ENCODE peak calls at places on chromosomes 3 and 15, in nine cellular contexts. Y is substantia nigra, D is foreskin fibroblast, H is NCI-H446, N is DMS79 treated with DMSO at 0.1 percent for 48 hours, C is NCI-H1092 treated with DMSO at 0.1 percent for 48 hours, J is bronchial epithelial cell, R is RWPE1, T is fibroblast of mammary gland. Q is an unnamed sample.

GRCh38 chr3:31960793-31961431 is 20.1 kb downstream of the OSBPL10 start:
- DNase-seq in N (peak), H (no peak), C (no peak), D (peak), R (peak), Y (no peak), J (peak), T (peak), Q (peak)

GRCh38 chr3:177554900-177555759 is 357.8 kb upstream of the TBL1XR1 start:
- DNase-seq in N (no peak), J (peak), H (no peak), Y (no peak), T (peak), R (peak), D (peak), C (peak), Q (peak)

GRCh38 chr3:156472150-156472549 is 82.8 kb downstream of the SSR3 start:
- DNase-seq in C (no peak), R (no peak), J (no peak), N (peak), T (no peak), H (no peak), Y (no peak), D (no peak), Q (no peak)

GRCh38 chr3:66276705-66277274 is 56.0 kb downstream of the SLC25A26 start:
- DNase-seq in Y (peak), N (peak), H (no peak), C (peak), T (peak), J (peak), R (peak), D (peak), Q (peak)

GRCh38 chr3:113552851-113553250 is 20.5 kb downstream of the SIDT1 start:
- DNase-seq in R (no peak), H (no peak), T (no peak), Y (no peak), D (no peak), C (no peak), J (peak), N (no peak), Q (no peak)

GRCh38 chr15:89457086-89457485 is 39.3 kb downstream of the RHCG start:
- DNase-seq in D (peak), Y (no peak), N (no peak), C (no peak), R (peak), H (peak), J (peak), T (peak), Q (peak)

GRCh38 chr15:68674975-68675374 is 96.2 kb downstream of the CORO2B start:
- DNase-seq in R (peak), C (no peak), N (no peak), Y (no peak), H (no peak), D (no peak), J (peak), T (no peak), Q (no peak)

GRCh38 chr3:170469151-170470062 is 50.7 kb downstream of the CLDN11 start:
- DNase-seq in D (peak), T (peak), R (no peak), H (peak), N (peak), C (peak), Y (no peak), J (no peak), Q (peak)

GRCh38 chr3:75082845-75083244 is 468.4 kb upstream of the CNTN3 start:
- DNase-seq in H (no peak), R (no peak), T (no peak), D (no peak), J (no peak), Y (no peak), C (no peak), N (no peak), Q (no peak)

GRCh38 chr15:42456539-42456938 is 34.4 kb downstream of the ZNF106 start:
- DNase-seq in C (no peak), R (no peak), H (no peak), D (no peak), J (no peak), Y (no peak), T (no peak), N (no peak), Q (no peak)

GRCh38 chr3:122615303-122615702 is 37.9 kb downstream of the PARP15 start:
- DNase-seq in C (no peak), T (no peak), H (no peak), D (no peak), R (no peak), J (peak), N (no peak), Y (no peak), Q (peak)

GRCh38 chr3:37652851-37653250 is 208.8 kb upstream of the CTDSPL start:
- DNase-seq in T (no peak), Y (no peak), J (peak), N (no peak), R (no peak), H (no peak), D (no peak), C (no peak), Q (no peak)

GRCh38 chr3:31077021-31077601 is 182.7 kb upstream of the GADL1 start:
- DNase-seq in H (no peak), C (no peak), R (peak), J (peak), Y (no peak), D (peak), T (peak), N (no peak), Q (peak)

GRCh38 chr3:40580494-40581091 is 55.8 kb downstream of the ZNF621 start:
- DNase-seq in T (peak), C (peak), D (peak), H (peak), J (peak), Y (peak), R (peak), N (peak), Q (peak)

GRCh38 chr3:32200490-32200889 is 38.0 kb upstream of the CMTM8 start:
- DNase-seq in Y (no peak), H (no peak), D (peak), N (no peak), T (peak), C (no peak), J (peak), R (no peak), Q (peak)

GRCh38 chr3:42980209-42980608 is 1.1 kb downstream of the GASK1A start:
- DNase-seq in R (no peak), Y (no peak), C (no peak), T (no peak), H (no peak), J (no peak), D (no peak), N (no peak), Q (no peak)

GRCh38 chr3:127676921-127677351 is 4.2 kb downstream of the ABTB1 start:
- DNase-seq in H (no peak), J (no peak), D (no peak), Y (no peak), C (no peak), N (no peak), R (no peak), T (no peak), Q (no peak)

GRCh38 chr15:98289747-98290146 is 329.2 kb downstream of the ARRDC4 start:
- DNase-seq in H (no peak), N (no peak), T (no peak), R (no peak), D (peak), C (no peak), J (no peak), Y (no peak), Q (no peak)

GRCh38 chr15:32636410-32636809 is 5.1 kb upstream of the SCG5 start:
- DNase-seq in H (no peak), Y (no peak), D (peak), T (peak), J (no peak), N (no peak), C (no peak), R (no peak), Q (peak)

GRCh38 chr3:121075191-121075590 is 167.2 kb downstream of the STXBP5L start:
- DNase-seq in N (no peak), R (no peak), D (no peak), J (no peak), T (no peak), Y (no peak), H (no peak), C (no peak), Q (no peak)

GRCh38 chr3:60829058-60829457 is 422.2 kb downstream of the FHIT start:
- DNase-seq in R (no peak), C (no peak), Y (no peak), T (no peak), J (no peak), H (no peak), N (no peak), D (no peak), Q (no peak)

GRCh38 chr3:119367000-119367399 is 72.8 kb downstream of the ARHGAP31 start:
- DNase-seq in D (no peak), T (no peak), C (no peak), J (no peak), N (no peak), R (no peak), H (no peak), Y (no peak), Q (no peak)

GRCh38 chr3:52091566-52092290 is 35.4 kb upstream of the DUSP7 start:
- DNase-seq in H (no peak), C (no peak), Y (peak), R (no peak), N (no peak), J (no peak), T (peak), D (peak), Q (peak)

GRCh38 chr15:26214290-26214689 is 351.2 kb upstream of the ATP10A start:
- DNase-seq in T (no peak), H (no peak), D (no peak), Y (no peak), J (no peak), R (no peak), C (no peak), N (no peak), Q (no peak)

GRCh38 chr15:98342911-98343310 is 305.4 kb upstream of the IGF1R start:
- DNase-seq in Y (no peak), H (no peak), J (peak), T (no peak), N (no peak), C (no peak), D (no peak), R (no peak), Q (no peak)

GRCh38 chr3:8371085-8371551 is 130.5 kb upstream of the LMCD1 start:
- DNase-seq in N (no peak), J (peak), T (peak), C (no peak), R (no peak), H (no peak), D (peak), Y (no peak), Q (peak)

GRCh38 chr3:171049831-171050444 is 23.4 kb upstream of the SLC2A2 start:
- DNase-seq in N (no peak), T (peak), C (peak), H (peak), D (peak), Y (peak), R (peak), J (peak), Q (peak)

GRCh38 chr15:92797168-92798052 is 102.7 kb upstream of the CHD2 start:
- DNase-seq in R (no peak), D (peak), T (peak), C (peak), Y (no peak), H (peak), J (peak), N (peak), Q (peak)

GRCh38 chr3:143951351-143951971 is 20.2 kb upstream of the DIPK2A start:
- DNase-seq in Y (no peak), J (peak), R (peak), T (peak), H (peak), N (no peak), D (peak), C (no peak), Q (peak)

Q was measured in astrocyte of the spinal cord.